ENCODE peak calls at places on chromosomes 13 and 19, in eight cellular contexts. One of them, this sample, is unnamed.
A peak's percentile ranks its signal among the peaks of the same experiment; 100 is the strongest.

GRCh38 chr13:106709509-106709908 is 141.6 kb upstream of the ARGLU1 start:
- DNase-seq in kidney epithelial cell: no peak
- DNase-seq in colonic mucosa: no peak
- DNase-seq in sigmoid colon: no peak
- DNase-seq in suprapubic skin: no peak
- DNase-seq in heart left ventricle: peak; percentile 41
- DNase-seq in tibial artery: no peak
- DNase-seq in BJ: no peak
- DNase-seq in this sample: no peak

GRCh38 chr19:32748497-32748896 is 28.9 kb downstream of the TDRD12 start:
- DNase-seq in kidney epithelial cell: no peak
- DNase-seq in colonic mucosa: no peak
- DNase-seq in sigmoid colon: no peak
- DNase-seq in suprapubic skin: no peak
- DNase-seq in heart left ventricle: no peak
- DNase-seq in tibial artery: no peak
- DNase-seq in BJ: no peak
- DNase-seq in this sample: no peak

GRCh38 chr13:40345654-40346372 is 320.6 kb downstream of the FOXO1 start:
- DNase-seq in kidney epithelial cell: no peak
- DNase-seq in colonic mucosa: peak; percentile 52
- DNase-seq in sigmoid colon: no peak
- DNase-seq in suprapubic skin: no peak
- DNase-seq in heart left ventricle: peak; percentile 30
- DNase-seq in tibial artery: no peak
- DNase-seq in BJ: no peak
- DNase-seq in this sample: no peak

GRCh38 chr19:54162241-54162805 is 2.8 kb upstream of the LENG1 start:
- DNase-seq in kidney epithelial cell: no peak
- DNase-seq in colonic mucosa: peak; percentile 94
- DNase-seq in sigmoid colon: peak; percentile 96
- DNase-seq in suprapubic skin: peak; percentile 95
- DNase-seq in heart left ventricle: peak; percentile 89
- DNase-seq in tibial artery: peak; percentile 80
- DNase-seq in BJ: no peak
- DNase-seq in this sample: peak; percentile 88

GRCh38 chr19:42037649-42038048 is 32.4 kb downstream of the GRIK5 start:
- DNase-seq in kidney epithelial cell: no peak
- DNase-seq in colonic mucosa: no peak
- DNase-seq in sigmoid colon: no peak
- DNase-seq in suprapubic skin: no peak
- DNase-seq in heart left ventricle: no peak
- DNase-seq in tibial artery: no peak
- DNase-seq in BJ: no peak
- DNase-seq in this sample: no peak

GRCh38 chr13:48571121-48571901 is 38.4 kb upstream of the RCBTB2 start:
- DNase-seq in kidney epithelial cell: no peak
- DNase-seq in colonic mucosa: no peak
- DNase-seq in sigmoid colon: no peak
- DNase-seq in suprapubic skin: no peak
- DNase-seq in heart left ventricle: peak; percentile 51
- DNase-seq in tibial artery: no peak
- DNase-seq in BJ: no peak
- DNase-seq in this sample: no peak

GRCh38 chr13:41696163-41697003 is 239.0 kb downstream of the RGCC start:
- DNase-seq in kidney epithelial cell: peak; percentile 90
- DNase-seq in colonic mucosa: no peak
- DNase-seq in sigmoid colon: no peak
- DNase-seq in suprapubic skin: no peak
- DNase-seq in heart left ventricle: no peak
- DNase-seq in tibial artery: no peak
- DNase-seq in BJ: peak; percentile 65
- DNase-seq in this sample: no peak

GRCh38 chr13:24306632-24307031 is 2.7 kb upstream of the C1QTNF9 start:
- DNase-seq in kidney epithelial cell: peak; percentile 19
- DNase-seq in colonic mucosa: no peak
- DNase-seq in sigmoid colon: no peak
- DNase-seq in suprapubic skin: no peak
- DNase-seq in heart left ventricle: no peak
- DNase-seq in tibial artery: no peak
- DNase-seq in BJ: peak; percentile 37
- DNase-seq in this sample: no peak

GRCh38 chr19:13795595-13796300 is 505 bp downstream of the ZSWIM4 start:
- DNase-seq in kidney epithelial cell: no peak
- DNase-seq in colonic mucosa: peak; percentile 32
- DNase-seq in sigmoid colon: no peak
- DNase-seq in suprapubic skin: no peak
- DNase-seq in heart left ventricle: peak; percentile 33
- DNase-seq in tibial artery: peak; percentile 73
- DNase-seq in BJ: no peak
- DNase-seq in this sample: no peak

GRCh38 chr19:35025969-35026368 is 4.3 kb upstream of the SCN1B start:
- DNase-seq in kidney epithelial cell: no peak
- DNase-seq in colonic mucosa: no peak
- DNase-seq in sigmoid colon: no peak
- DNase-seq in suprapubic skin: no peak
- DNase-seq in heart left ventricle: no peak
- DNase-seq in tibial artery: no peak
- DNase-seq in BJ: no peak
- DNase-seq in this sample: no peak
- H3K36me3 ChIP-seq in kidney epithelial cell: peaks cover 2% of the 10 kb centered on the region
- H3K36me3 ChIP-seq in colonic mucosa: no peaks in the 10 kb centered on the region
- H3K36me3 ChIP-seq in sigmoid colon: peaks cover 74% of the 10 kb centered on the region
- H3K36me3 ChIP-seq in suprapubic skin: peaks cover 69% of the 10 kb centered on the region
- H3K36me3 ChIP-seq in heart left ventricle: no peaks in the 10 kb centered on the region
- H3K36me3 ChIP-seq in tibial artery: peaks cover 41% of the 10 kb centered on the region
- H3K36me3 ChIP-seq in BJ: peaks cover 30% of the 10 kb centered on the region
- H3K36me3 ChIP-seq in this sample: peaks cover 55% of the 10 kb centered on the region

DNA sequence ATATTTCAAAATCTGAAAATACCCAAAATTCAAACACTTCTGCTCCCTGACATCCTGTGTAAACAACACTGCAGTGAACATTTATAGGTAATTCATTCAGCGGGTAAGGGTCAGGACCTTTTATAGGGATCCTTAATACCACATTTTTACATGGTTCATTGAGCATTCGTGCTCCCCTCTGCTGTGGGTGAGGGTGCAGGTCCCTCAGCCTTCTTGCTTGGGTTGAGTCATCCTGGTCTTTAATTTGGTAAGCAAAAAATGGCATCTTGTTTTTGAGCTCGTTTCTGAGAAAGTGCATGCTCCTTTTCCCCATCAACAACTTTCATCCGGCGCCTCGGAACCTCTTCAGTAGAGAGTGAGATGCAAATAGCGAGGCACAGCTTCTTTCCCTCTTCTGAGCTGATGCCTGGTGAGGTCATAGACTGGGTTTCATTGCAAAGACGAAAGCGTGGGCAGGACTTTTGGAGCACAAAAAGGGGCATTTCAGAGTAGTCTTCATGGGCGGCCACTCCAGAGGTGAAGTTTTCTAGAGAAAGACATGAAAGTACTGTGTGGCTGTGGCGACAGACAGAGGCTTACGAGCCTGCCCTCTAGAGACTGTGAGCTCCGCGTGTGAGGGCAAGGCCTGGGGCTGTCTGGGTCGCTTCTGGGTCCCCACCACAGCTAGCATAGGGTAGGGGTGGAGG is 44.5 kb downstream of the BBC3 start:
- DNase-seq in kidney epithelial cell: no peak
- DNase-seq in colonic mucosa: no peak
- DNase-seq in sigmoid colon: no peak
- DNase-seq in suprapubic skin: no peak
- DNase-seq in heart left ventricle: no peak
- DNase-seq in tibial artery: no peak
- DNase-seq in BJ: no peak
- DNase-seq in this sample: no peak
- H3K4me3 ChIP-seq in kidney epithelial cell: no peak overlapping the region
- H3K4me3 ChIP-seq in colonic mucosa: no peak overlapping the region
- H3K4me3 ChIP-seq in sigmoid colon: no peak overlapping the region
- H3K4me3 ChIP-seq in suprapubic skin: no peak overlapping the region
- H3K4me3 ChIP-seq in heart left ventricle: no peak overlapping the region
- H3K4me3 ChIP-seq in tibial artery: no peak overlapping the region
- H3K4me3 ChIP-seq in BJ: no peak overlapping the region
- H3K4me3 ChIP-seq in this sample: no peak overlapping the region

GRCh38 chr19:9608912-9609311 is 12.1 kb downstream of the ZNF561 start:
- DNase-seq in kidney epithelial cell: no peak
- DNase-seq in colonic mucosa: no peak
- DNase-seq in sigmoid colon: no peak
- DNase-seq in suprapubic skin: no peak
- DNase-seq in heart left ventricle: no peak
- DNase-seq in tibial artery: no peak
- DNase-seq in BJ: no peak
- DNase-seq in this sample: no peak

GRCh38 chr19:9615828-9616227 is 5.2 kb downstream of the ZNF561 start:
- DNase-seq in kidney epithelial cell: no peak
- DNase-seq in colonic mucosa: no peak
- DNase-seq in sigmoid colon: no peak
- DNase-seq in suprapubic skin: no peak
- DNase-seq in heart left ventricle: no peak
- DNase-seq in tibial artery: no peak
- DNase-seq in BJ: no peak
- DNase-seq in this sample: no peak

GRCh38 chr19:9610484-9611113 is 10.4 kb downstream of the ZNF561 start:
- DNase-seq in kidney epithelial cell: no peak
- DNase-seq in colonic mucosa: no peak
- DNase-seq in sigmoid colon: no peak
- DNase-seq in suprapubic skin: no peak
- DNase-seq in heart left ventricle: no peak
- DNase-seq in tibial artery: no peak
- DNase-seq in BJ: no peak
- DNase-seq in this sample: no peak
- H3K36me3 ChIP-seq in kidney epithelial cell: peaks cover 2% of the 10 kb centered on the region
- H3K36me3 ChIP-seq in colonic mucosa: peaks cover 38% of the 10 kb centered on the region
- H3K36me3 ChIP-seq in sigmoid colon: peaks cover 76% of the 10 kb centered on the region
- H3K36me3 ChIP-seq in suprapubic skin: peaks cover 64% of the 10 kb centered on the region
- H3K36me3 ChIP-seq in heart left ventricle: peaks cover 26% of the 10 kb centered on the region
- H3K36me3 ChIP-seq in tibial artery: peaks cover 81% of the 10 kb centered on the region
- H3K36me3 ChIP-seq in BJ: peaks cover 18% of the 10 kb centered on the region
- H3K36me3 ChIP-seq in this sample: peaks cover 88% of the 10 kb centered on the region

DNA sequence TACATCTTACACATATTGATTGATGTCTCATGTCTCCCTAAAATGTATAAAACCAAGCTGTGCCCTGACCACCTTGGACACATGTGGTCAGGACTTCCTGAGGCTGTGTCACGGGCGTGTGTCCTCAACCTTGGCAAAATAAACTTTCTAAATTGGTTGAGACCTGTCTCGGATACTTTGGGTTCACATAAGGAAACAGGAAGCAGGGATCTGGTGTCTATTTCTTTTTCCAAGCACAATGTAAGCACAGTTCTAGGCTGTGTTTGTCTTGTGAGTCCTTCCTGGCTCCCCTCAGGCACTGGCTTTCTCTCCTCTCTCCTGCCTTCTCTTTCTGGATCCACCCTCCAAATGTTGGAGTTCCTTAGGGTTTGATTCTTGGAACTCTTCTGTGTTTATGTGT is 27.6 kb upstream of the TPT1 start:
- DNase-seq in kidney epithelial cell: peak; percentile 47
- DNase-seq in colonic mucosa: no peak
- DNase-seq in sigmoid colon: no peak
- DNase-seq in suprapubic skin: no peak
- DNase-seq in heart left ventricle: no peak
- DNase-seq in tibial artery: no peak
- DNase-seq in BJ: no peak
- DNase-seq in this sample: no peak
- H3K4me3 ChIP-seq in kidney epithelial cell: no peak overlapping the region
- H3K4me3 ChIP-seq in colonic mucosa: no peak overlapping the region
- H3K4me3 ChIP-seq in sigmoid colon: no peak overlapping the region
- H3K4me3 ChIP-seq in suprapubic skin: no peak overlapping the region
- H3K4me3 ChIP-seq in heart left ventricle: no peak overlapping the region
- H3K4me3 ChIP-seq in tibial artery: no peak overlapping the region
- H3K4me3 ChIP-seq in BJ: no peak overlapping the region
- H3K4me3 ChIP-seq in this sample: no peak overlapping the region

This sample was measured in ascending aorta.